ENCODE peak calls at places on chromosome 1, in five cellular contexts. A is aorta, Y is H1, D is esophagus squamous epithelium, S is T-helper 2 cell. Z is an unnamed sample.

GRCh38 chr1:115277276-115277675 is 60.8 kb downstream of the NGF start:
- DNase-seq in A (no peak), Y (no peak), D (no peak), S (no peak), Z (no peak)

GRCh38 chr1:190126728-190127127 is 350.9 kb downstream of the BRINP3 start:
- DNase-seq in A (no peak), Y (no peak), D (no peak), S (no peak), Z (no peak)

GRCh38 chr1:9658186-9658585 is 6.7 kb downstream of the PIK3CD start:
- DNase-seq in A (no peak), Y (no peak), D (no peak), S (no peak), Z (no peak)

GRCh38 chr1:209876091-209876800 is 48.5 kb downstream of the UTP25 start:
- DNase-seq in A (no peak), Y (no peak), D (no peak), S (no peak), Z (no peak)

GRCh38 chr1:12616709-12617373 is 1.2 kb downstream of the DHRS3 start:
- DNase-seq in A (peak; percentile 83), Y (no peak), D (no peak), S (no peak), Z (no peak)

GRCh38 chr1:88610687-88611086 is 73.4 kb upstream of the PKN2 start:
- DNase-seq in A (no peak), Y (no peak), D (no peak), S (no peak), Z (no peak)

GRCh38 chr1:6509603-6510291 is 18.3 kb upstream of the PLEKHG5 start:
- DNase-seq in A (no peak), Y (no peak), D (no peak), S (no peak), Z (no peak)

GRCh38 chr1:229624906-229625871 is 733 bp downstream of the TAF5L start:
- DNase-seq in A (peak; percentile 86), Y (peak; percentile 66), D (no peak), S (peak; percentile 18), Z (peak; percentile 53)